ENCODE peak calls at places on chromosomes 4 and X, in six cellular contexts. A, W, G, N, V and I are unnamed samples.
A peak's percentile ranks its signal among the peaks of the same experiment; 100 is the strongest.

GRCh38 chrX:115713465-115713864 is 152.5 kb downstream of the PLS3 start:
- DNase-seq in A (no peak), W (no peak), G (no peak), N (no peak), V (no peak), I (no peak)

GRCh38 chr4:183469327-183469726 is 24.9 kb downstream of the CDKN2AIP start:
- DNase-seq in A (no peak), W (no peak), G (no peak), N (no peak), V (no peak), I (no peak)

GRCh38 chr4:3873446-3874415 is 107.5 kb downstream of the ADRA2C start:
- DNase-seq in A (peak; percentile 64), W (no peak), G (no peak), N (no peak), V (no peak), I (no peak)

GRCh38 chr4:20075479-20075878 is 176.2 kb upstream of the SLIT2 start:
- DNase-seq in A (no peak), W (no peak), G (no peak), N (no peak), V (no peak), I (no peak)

GRCh38 chrX:37716502-37717068 is 31.0 kb downstream of the XK start:
- DNase-seq in A (no peak), W (no peak), G (no peak), N (no peak), V (no peak), I (no peak)

GRCh38 chr4:162837679-162838078 is 329.0 kb downstream of the NAF1 start:
- DNase-seq in A (no peak), W (no peak), G (no peak), N (no peak), V (no peak), I (no peak)

GRCh38 chrX:97389761-97390192 is 506.1 kb downstream of the RPA4 start:
- DNase-seq in A (no peak), W (no peak), G (no peak), N (peak; percentile 83), V (peak; percentile 16), I (no peak)

GRCh38 chr4:83269256-83269655 is 15.3 kb downstream of the COQ2 start:
- DNase-seq in A (no peak), W (no peak), G (no peak), N (no peak), V (peak; percentile 48), I (no peak)

GRCh38 chr4:184419976-184420375 is 54.4 kb downstream of the IRF2 start:
- DNase-seq in A (no peak), W (no peak), G (no peak), N (no peak), V (no peak), I (no peak)

GRCh38 chr4:26520728-26521442 is 30.6 kb upstream of the CCKAR start:
- DNase-seq in A (peak; percentile 74), W (no peak), G (no peak), N (no peak), V (no peak), I (no peak)

GRCh38 chr4:145679991-145680455 is at the start of gene C4orf51:
- DNase-seq in A (no peak), W (no peak), G (no peak), N (peak; percentile 56), V (peak; percentile 41), I (no peak)

GRCh38 chr4:151152033-151152432 is 52.6 kb downstream of the RPS3A start:
- DNase-seq in A (no peak), W (no peak), G (no peak), N (no peak), V (no peak), I (no peak)

GRCh38 chrX:105451426-105451825 is 230.9 kb upstream of the TEX13A start:
- DNase-seq in A (no peak), W (no peak), G (no peak), N (peak; percentile 69), V (no peak), I (no peak)

GRCh38 chrX:45769919-45770582 is 569.4 kb upstream of the DIPK2B start:
- DNase-seq in A (peak; percentile 91), W (peak; percentile 70), G (peak; percentile 9), N (peak; percentile 96), V (peak; percentile 76), I (peak; percentile 76)

GRCh38 chrX:155056877-155057792 is 13.8 kb downstream of the CMC4 start:
- DNase-seq in A (peak; percentile 81), W (peak; percentile 53), G (peak; percentile 33), N (peak; percentile 76), V (peak; percentile 45), I (peak; percentile 72)

GRCh38 chr4:183295711-183296110 is 24.4 kb downstream of the CLDN22 start:
- DNase-seq in A (no peak), W (no peak), G (no peak), N (no peak), V (peak; percentile 11), I (no peak)

GRCh38 chr4:147355849-147356248 is 125.0 kb upstream of the EDNRA start:
- DNase-seq in A (no peak), W (no peak), G (no peak), N (peak; percentile 77), V (peak; percentile 39), I (no peak)

GRCh38 chrX:133926809-133927208 is 58.6 kb downstream of the GPC3 start:
- DNase-seq in A (no peak), W (no peak), G (no peak), N (no peak), V (no peak), I (no peak)

GRCh38 chrX:143669395-143669794 is 33.5 kb upstream of the SLITRK4 start:
- DNase-seq in A (no peak), W (no peak), G (no peak), N (no peak), V (no peak), I (no peak)

GRCh38 chr4:87932718-87933136 is 42.8 kb upstream of the SPP1 start:
- DNase-seq in A (no peak), W (no peak), G (no peak), N (no peak), V (no peak), I (no peak)

GRCh38 chrX:107677501-107677901 is 49.2 kb downstream of the PRPS1 start:
- DNase-seq in A (no peak), W (no peak), G (no peak), N (peak; percentile 42), V (no peak), I (no peak)
- H3K4me3 ChIP-seq in A (peak overlapping the region; percentile 52), W (peak overlapping the region; percentile 39), G (peak overlapping the region; percentile 74), N (no peak overlapping the region), V (peak overlapping the region; percentile 39), I (no peak overlapping the region)

GRCh38 chrX:1169198-1169597 is 43.3 kb downstream of the CRLF2 start:
- DNase-seq in A (no peak), W (no peak), G (no peak), N (no peak), V (no peak), I (no peak)
- H3K4me1 ChIP-seq in A (peaks cover 5% of the 10 kb centered on the region), W (peaks cover 5% of the 10 kb centered on the region), G (peaks cover 3% of the 10 kb centered on the region), N (no peaks in the 10 kb centered on the region), V (no peaks in the 10 kb centered on the region), I (no peaks in the 10 kb centered on the region)

GRCh38 chrX:108740299-108740774 is 4.0 kb upstream of the IRS4 start:
- DNase-seq in A (no peak), W (no peak), G (no peak), N (no peak), V (no peak), I (no peak)

GRCh38 chrX:108736509-108737479 is at the start of gene IRS4:
- DNase-seq in A (no peak), W (no peak), G (no peak), N (no peak), V (no peak), I (no peak)

GRCh38 chrX:108735680-108736508 is 469 bp downstream of the IRS4 start:
- DNase-seq in A (no peak), W (no peak), G (no peak), N (peak; percentile 1), V (peak; percentile 1), I (no peak)

GRCh38 chrX:108735087-108735679 is 1.2 kb downstream of the IRS4 start:
- DNase-seq in A (no peak), W (no peak), G (no peak), N (no peak), V (no peak), I (no peak)

DNA sequence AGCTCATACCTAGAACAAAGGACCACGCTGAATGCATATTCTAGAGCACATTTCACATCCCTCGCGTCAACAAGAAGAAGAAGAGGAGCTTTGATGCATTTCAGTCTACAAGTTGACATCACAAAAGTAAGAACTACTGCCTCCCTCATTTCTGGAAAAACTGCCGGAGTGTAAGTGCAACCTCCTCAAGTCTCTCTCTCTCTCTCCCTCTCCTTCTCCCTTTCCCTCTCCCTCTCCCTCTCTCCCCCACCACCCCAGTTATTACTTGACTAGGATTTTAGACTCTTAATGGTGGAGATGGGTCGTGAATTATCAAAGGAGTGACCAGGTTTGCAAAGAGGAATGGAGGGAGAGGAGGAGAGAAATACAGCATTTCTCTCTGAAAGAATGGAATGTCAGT is 1.4 kb upstream of the IRS4 start:
- DNase-seq in A (no peak), W (no peak), G (no peak), N (no peak), V (no peak), I (no peak)
- H3K4me3 ChIP-seq in A (no peak overlapping the region), W (no peak overlapping the region), G (no peak overlapping the region), N (no peak overlapping the region), V (no peak overlapping the region), I (no peak overlapping the region)

GRCh38 chr4:107900508-107900907 is 30.8 kb upstream of the CYP2U1 start:
- DNase-seq in A (no peak), W (no peak), G (no peak), N (no peak), V (no peak), I (no peak)
- H3K4me1 ChIP-seq in A (peaks cover 60% of the 10 kb centered on the region), W (peaks cover 11% of the 10 kb centered on the region), G (no peaks in the 10 kb centered on the region), N (peaks cover 3% of the 10 kb centered on the region), V (peaks cover 11% of the 10 kb centered on the region), I (no peaks in the 10 kb centered on the region)